ENCODE peak calls at places on chromosomes 16 and 17, in ten cellular contexts. One of them, this sample, is unnamed. For H3K4me1, the result is how much of the 10 kb centered on the place peaks cover.

GRCh38 chr17:27991594-27991993 is 50.9 kb upstream of the NLK start:
- DNase-seq in DND-41: no peak
- DNase-seq in GM23248: no peak
- DNase-seq in CD8-positive, alpha-beta T cell: no peak
- DNase-seq in heart right ventricle: no peak
- DNase-seq in H1: no peak
- DNase-seq in GM23338: no peak
- DNase-seq in right atrium auricular region: no peak
- DNase-seq in A549: no peak
- DNase-seq in CD4-positive, alpha-beta memory T cell: no peak
- DNase-seq in this sample: no peak

GRCh38 chr16:81198635-81199034 is 39.9 kb upstream of the BCO1 start:
- DNase-seq in DND-41: no peak
- DNase-seq in GM23248: peak
- DNase-seq in CD8-positive, alpha-beta T cell: no peak
- DNase-seq in heart right ventricle: no peak
- DNase-seq in H1: no peak
- DNase-seq in GM23338: no peak
- DNase-seq in right atrium auricular region: no peak
- DNase-seq in A549: no peak
- DNase-seq in CD4-positive, alpha-beta memory T cell: no peak
- DNase-seq in this sample: no peak

GRCh38 chr16:4246777-4247476 is 5.0 kb upstream of the SRL start:
- DNase-seq in DND-41: no peak
- DNase-seq in GM23248: no peak
- DNase-seq in CD8-positive, alpha-beta T cell: no peak
- DNase-seq in heart right ventricle: no peak
- DNase-seq in H1: no peak
- DNase-seq in GM23338: no peak
- DNase-seq in right atrium auricular region: no peak
- DNase-seq in A549: no peak
- DNase-seq in CD4-positive, alpha-beta memory T cell: no peak
- DNase-seq in this sample: no peak

GRCh38 chr17:7558544-7559306 is at the start of gene TNFSF13:
- DNase-seq in DND-41: no peak
- DNase-seq in GM23248: no peak
- DNase-seq in CD8-positive, alpha-beta T cell: no peak
- DNase-seq in heart right ventricle: peak
- DNase-seq in H1: no peak
- DNase-seq in GM23338: no peak
- DNase-seq in right atrium auricular region: no peak
- DNase-seq in A549: no peak
- DNase-seq in CD4-positive, alpha-beta memory T cell: no peak
- DNase-seq in this sample: peak

GRCh38 chr17:14525551-14526455 is 224.9 kb downstream of the HS3ST3B1 start:
- DNase-seq in DND-41: no peak
- DNase-seq in GM23248: no peak
- DNase-seq in CD8-positive, alpha-beta T cell: no peak
- DNase-seq in heart right ventricle: no peak
- DNase-seq in H1: peak
- DNase-seq in GM23338: peak
- DNase-seq in right atrium auricular region: no peak
- DNase-seq in A549: no peak
- DNase-seq in CD4-positive, alpha-beta memory T cell: no peak
- DNase-seq in this sample: no peak

GRCh38 chr17:67469208-67469980 is 92.3 kb downstream of the PITPNC1 start:
- DNase-seq in DND-41: peak
- DNase-seq in GM23248: no peak
- DNase-seq in CD8-positive, alpha-beta T cell: peak
- DNase-seq in heart right ventricle: no peak
- DNase-seq in H1: no peak
- DNase-seq in GM23338: peak
- DNase-seq in right atrium auricular region: no peak
- DNase-seq in A549: no peak
- DNase-seq in CD4-positive, alpha-beta memory T cell: no peak
- DNase-seq in this sample: no peak

GRCh38 chr17:75428775-75429469 is 23.4 kb upstream of the GRB2 start:
- DNase-seq in DND-41: no peak
- DNase-seq in GM23248: peak
- DNase-seq in CD8-positive, alpha-beta T cell: no peak
- DNase-seq in heart right ventricle: no peak
- DNase-seq in H1: no peak
- DNase-seq in GM23338: no peak
- DNase-seq in right atrium auricular region: no peak
- DNase-seq in A549: peak
- DNase-seq in CD4-positive, alpha-beta memory T cell: no peak
- DNase-seq in this sample: no peak

GRCh38 chr16:68760671-68761275 is 23.7 kb downstream of the CDH1 start:
- DNase-seq in DND-41: no peak
- DNase-seq in GM23248: peak
- DNase-seq in CD8-positive, alpha-beta T cell: no peak
- DNase-seq in heart right ventricle: no peak
- DNase-seq in H1: no peak
- DNase-seq in GM23338: no peak
- DNase-seq in right atrium auricular region: no peak
- DNase-seq in A549: peak
- DNase-seq in CD4-positive, alpha-beta memory T cell: no peak
- DNase-seq in this sample: no peak

GRCh38 chr16:58651965-58652348 is 22.3 kb upstream of the CNOT1 start:
- DNase-seq in DND-41: no peak
- DNase-seq in GM23248: peak
- DNase-seq in CD8-positive, alpha-beta T cell: no peak
- DNase-seq in heart right ventricle: no peak
- DNase-seq in H1: no peak
- DNase-seq in GM23338: no peak
- DNase-seq in right atrium auricular region: no peak
- DNase-seq in A549: no peak
- DNase-seq in CD4-positive, alpha-beta memory T cell: no peak
- DNase-seq in this sample: no peak

GRCh38 chr16:55033225-55034156 is 102.8 kb downstream of the IRX5 start:
- DNase-seq in DND-41: no peak
- DNase-seq in GM23248: no peak
- DNase-seq in CD8-positive, alpha-beta T cell: no peak
- DNase-seq in heart right ventricle: no peak
- DNase-seq in H1: peak
- DNase-seq in GM23338: no peak
- DNase-seq in right atrium auricular region: no peak
- DNase-seq in A549: no peak
- DNase-seq in CD4-positive, alpha-beta memory T cell: no peak
- DNase-seq in this sample: no peak

GRCh38 chr17:48194097-48194550 is 86.6 kb downstream of the SNX11 start:
- DNase-seq in DND-41: peak
- DNase-seq in GM23248: peak
- DNase-seq in CD8-positive, alpha-beta T cell: no peak
- DNase-seq in heart right ventricle: no peak
- DNase-seq in H1: no peak
- DNase-seq in GM23338: no peak
- DNase-seq in right atrium auricular region: no peak
- DNase-seq in A549: no peak
- DNase-seq in CD4-positive, alpha-beta memory T cell: peak
- DNase-seq in this sample: no peak

GRCh38 chr16:85281181-85281580 is 168.9 kb upstream of the CIBAR2 start:
- DNase-seq in DND-41: no peak
- DNase-seq in GM23248: no peak
- DNase-seq in CD8-positive, alpha-beta T cell: no peak
- DNase-seq in heart right ventricle: no peak
- DNase-seq in H1: no peak
- DNase-seq in GM23338: no peak
- DNase-seq in right atrium auricular region: no peak
- DNase-seq in A549: no peak
- DNase-seq in CD4-positive, alpha-beta memory T cell: no peak
- DNase-seq in this sample: no peak

GRCh38 chr17:7081341-7082062 is 1.5 kb upstream of the CLEC10A start:
- DNase-seq in DND-41: peak
- DNase-seq in GM23248: no peak
- DNase-seq in CD8-positive, alpha-beta T cell: no peak
- DNase-seq in heart right ventricle: no peak
- DNase-seq in H1: no peak
- DNase-seq in GM23338: no peak
- DNase-seq in right atrium auricular region: no peak
- DNase-seq in A549: no peak
- DNase-seq in CD4-positive, alpha-beta memory T cell: peak
- DNase-seq in this sample: no peak

GRCh38 chr16:11355862-11356261 is 10.6 kb downstream of the RMI2 start:
- DNase-seq in DND-41: no peak
- DNase-seq in GM23248: no peak
- DNase-seq in CD8-positive, alpha-beta T cell: no peak
- DNase-seq in heart right ventricle: no peak
- DNase-seq in H1: no peak
- DNase-seq in GM23338: no peak
- DNase-seq in right atrium auricular region: no peak
- DNase-seq in A549: no peak
- DNase-seq in CD4-positive, alpha-beta memory T cell: no peak
- DNase-seq in this sample: no peak

GRCh38 chr17:17523001-17523713 is 27.0 kb upstream of the RASD1 start:
- DNase-seq in DND-41: no peak
- DNase-seq in GM23248: no peak
- DNase-seq in CD8-positive, alpha-beta T cell: no peak
- DNase-seq in heart right ventricle: peak
- DNase-seq in H1: no peak
- DNase-seq in GM23338: peak
- DNase-seq in right atrium auricular region: no peak
- DNase-seq in A549: no peak
- DNase-seq in CD4-positive, alpha-beta memory T cell: no peak
- DNase-seq in this sample: no peak

GRCh38 chr17:74532115-74532514 is 840 bp upstream of the CD300LB start:
- DNase-seq in DND-41: peak
- DNase-seq in GM23248: no peak
- DNase-seq in CD8-positive, alpha-beta T cell: no peak
- DNase-seq in heart right ventricle: no peak
- DNase-seq in H1: no peak
- DNase-seq in GM23338: peak
- DNase-seq in right atrium auricular region: peak
- DNase-seq in A549: no peak
- DNase-seq in CD4-positive, alpha-beta memory T cell: no peak
- DNase-seq in this sample: peak

GRCh38 chr16:75555213-75555706 is 792 bp downstream of the TMEM231 start:
- DNase-seq in DND-41: no peak
- DNase-seq in GM23248: peak
- DNase-seq in CD8-positive, alpha-beta T cell: no peak
- DNase-seq in heart right ventricle: peak
- DNase-seq in H1: peak
- DNase-seq in GM23338: peak
- DNase-seq in right atrium auricular region: peak
- DNase-seq in A549: peak
- DNase-seq in CD4-positive, alpha-beta memory T cell: no peak
- DNase-seq in this sample: peak

GRCh38 chr17:7004398-7005253 is 7.8 kb upstream of the RNASEK start:
- DNase-seq in DND-41: peak
- DNase-seq in GM23248: peak
- DNase-seq in CD8-positive, alpha-beta T cell: no peak
- DNase-seq in heart right ventricle: no peak
- DNase-seq in H1: peak
- DNase-seq in GM23338: peak
- DNase-seq in right atrium auricular region: no peak
- DNase-seq in A549: peak
- DNase-seq in CD4-positive, alpha-beta memory T cell: peak
- DNase-seq in this sample: peak

GRCh38 chr17:35254107-35254802 is 11.4 kb downstream of the SLFN5 start:
- DNase-seq in DND-41: no peak
- DNase-seq in GM23248: peak
- DNase-seq in CD8-positive, alpha-beta T cell: no peak
- DNase-seq in heart right ventricle: no peak
- DNase-seq in H1: no peak
- DNase-seq in GM23338: no peak
- DNase-seq in right atrium auricular region: peak
- DNase-seq in A549: peak
- DNase-seq in CD4-positive, alpha-beta memory T cell: no peak
- DNase-seq in this sample: peak

GRCh38 chr17:44919885-44920564 is 4.7 kb upstream of the GFAP start:
- DNase-seq in DND-41: peak
- DNase-seq in GM23248: peak
- DNase-seq in CD8-positive, alpha-beta T cell: peak
- DNase-seq in heart right ventricle: peak
- DNase-seq in H1: peak
- DNase-seq in GM23338: peak
- DNase-seq in right atrium auricular region: peak
- DNase-seq in A549: peak
- DNase-seq in CD4-positive, alpha-beta memory T cell: peak
- DNase-seq in this sample: peak
- H3K27ac ChIP-seq in DND-41: no peak
- H3K27ac ChIP-seq in GM23248: no peak
- H3K27ac ChIP-seq in CD8-positive, alpha-beta T cell: no peak
- H3K27ac ChIP-seq in heart right ventricle: no peak
- H3K27ac ChIP-seq in H1: no peak
- H3K27ac ChIP-seq in GM23338: no peak
- H3K27ac ChIP-seq in right atrium auricular region: no peak
- H3K27ac ChIP-seq in A549: peak
- H3K27ac ChIP-seq in CD4-positive, alpha-beta memory T cell: no peak
- H3K27ac ChIP-seq in this sample: peak

GRCh38 chr16:14095883-14096551 is 24.9 kb downstream of the MRTFB start:
- DNase-seq in DND-41: no peak
- DNase-seq in GM23248: no peak
- DNase-seq in CD8-positive, alpha-beta T cell: no peak
- DNase-seq in heart right ventricle: no peak
- DNase-seq in H1: no peak
- DNase-seq in GM23338: no peak
- DNase-seq in right atrium auricular region: no peak
- DNase-seq in A549: no peak
- DNase-seq in CD4-positive, alpha-beta memory T cell: no peak
- DNase-seq in this sample: no peak
- H3K4me1 ChIP-seq in DND-41: under half
- H3K4me1 ChIP-seq in GM23248: under half
- H3K4me1 ChIP-seq in CD8-positive, alpha-beta T cell: under half
- H3K4me1 ChIP-seq in heart right ventricle: under half
- H3K4me1 ChIP-seq in H1: under half
- H3K4me1 ChIP-seq in GM23338: under half
- H3K4me1 ChIP-seq in right atrium auricular region: under half
- H3K4me1 ChIP-seq in A549: under half
- H3K4me1 ChIP-seq in CD4-positive, alpha-beta memory T cell: under half
- H3K4me1 ChIP-seq in this sample: under half

GRCh38 chr16:17432902-17433576 is 37.7 kb downstream of the XYLT1 start:
- DNase-seq in DND-41: no peak
- DNase-seq in GM23248: peak
- DNase-seq in CD8-positive, alpha-beta T cell: no peak
- DNase-seq in heart right ventricle: no peak
- DNase-seq in H1: no peak
- DNase-seq in GM23338: no peak
- DNase-seq in right atrium auricular region: no peak
- DNase-seq in A549: no peak
- DNase-seq in CD4-positive, alpha-beta memory T cell: no peak
- DNase-seq in this sample: no peak
- H3K27ac ChIP-seq in DND-41: no peak
- H3K27ac ChIP-seq in GM23248: peak
- H3K27ac ChIP-seq in CD8-positive, alpha-beta T cell: no peak
- H3K27ac ChIP-seq in heart right ventricle: peak
- H3K27ac ChIP-seq in H1: no peak
- H3K27ac ChIP-seq in GM23338: no peak
- H3K27ac ChIP-seq in right atrium auricular region: peak
- H3K27ac ChIP-seq in A549: no peak
- H3K27ac ChIP-seq in CD4-positive, alpha-beta memory T cell: no peak
- H3K27ac ChIP-seq in this sample: no peak

DNA sequence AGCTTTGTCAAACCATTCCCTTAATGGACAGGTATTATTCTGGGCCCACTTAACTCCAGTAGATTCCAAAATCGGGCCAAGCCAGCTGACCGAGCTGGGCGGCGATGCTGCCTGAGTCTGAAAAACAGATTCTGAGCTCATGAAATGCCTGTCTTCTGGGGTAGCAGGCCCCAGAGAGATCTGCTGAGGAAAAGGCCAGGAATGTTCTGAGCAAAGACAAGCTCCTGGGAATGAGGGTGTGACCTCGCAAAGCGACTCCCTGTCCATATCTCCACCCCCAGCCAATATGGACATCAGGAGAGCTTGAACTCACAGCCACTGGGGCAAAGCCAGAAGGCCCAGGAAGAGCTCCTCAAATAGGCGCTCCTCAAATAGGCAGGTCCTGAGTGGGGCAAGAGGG is 23.7 kb downstream of the ZNF423 start:
- DNase-seq in DND-41: no peak
- DNase-seq in GM23248: no peak
- DNase-seq in CD8-positive, alpha-beta T cell: no peak
- DNase-seq in heart right ventricle: peak
- DNase-seq in H1: no peak
- DNase-seq in GM23338: no peak
- DNase-seq in right atrium auricular region: peak
- DNase-seq in A549: no peak
- DNase-seq in CD4-positive, alpha-beta memory T cell: no peak
- DNase-seq in this sample: peak
- H3K4me1 ChIP-seq in DND-41: under half
- H3K4me1 ChIP-seq in GM23248: under half
- H3K4me1 ChIP-seq in CD8-positive, alpha-beta T cell: under half
- H3K4me1 ChIP-seq in heart right ventricle: half or more
- H3K4me1 ChIP-seq in H1: under half
- H3K4me1 ChIP-seq in GM23338: half or more
- H3K4me1 ChIP-seq in right atrium auricular region: under half
- H3K4me1 ChIP-seq in A549: under half
- H3K4me1 ChIP-seq in CD4-positive, alpha-beta memory T cell: under half
- H3K4me1 ChIP-seq in this sample: half or more